ENCODE peak calls at places on chromosomes 4 and X, in five cellular contexts. One of them, this sample, is unnamed.

GRCh38 chr4:94488667-94489066 is 36.9 kb downstream of the PDLIM5 start:
- DNase-seq in GM12892: no peak
- DNase-seq in HepG2: no peak
- DNase-seq in SK-N-SH: no peak
- DNase-seq in GM12878: no peak
- DNase-seq in this sample: no peak

GRCh38 chr4:6032249-6033244 is 14.3 kb upstream of the C4orf50 start:
- DNase-seq in GM12892: no peak
- DNase-seq in HepG2: no peak
- DNase-seq in SK-N-SH: no peak
- DNase-seq in GM12878: no peak
- DNase-seq in this sample: no peak

GRCh38 chr4:24042094-24042493 is 152.2 kb upstream of the PPARGC1A start:
- DNase-seq in GM12892: no peak
- DNase-seq in HepG2: no peak
- DNase-seq in SK-N-SH: no peak
- DNase-seq in GM12878: no peak
- DNase-seq in this sample: no peak

GRCh38 chr4:31545755-31546154 is 825.6 kb downstream of the PCDH7 start:
- DNase-seq in GM12892: no peak
- DNase-seq in HepG2: no peak
- DNase-seq in SK-N-SH: no peak
- DNase-seq in GM12878: no peak
- DNase-seq in this sample: no peak

GRCh38 chr4:964346-965025 is 8.9 kb downstream of the DGKQ start:
- DNase-seq in GM12892: no peak
- DNase-seq in HepG2: no peak
- DNase-seq in SK-N-SH: no peak
- DNase-seq in GM12878: no peak
- DNase-seq in this sample: no peak

GRCh38 chr4:174201898-174202297 is 81.6 kb downstream of the FBXO8 start:
- DNase-seq in GM12892: no peak
- DNase-seq in HepG2: no peak
- DNase-seq in SK-N-SH: no peak
- DNase-seq in GM12878: no peak
- DNase-seq in this sample: no peak

GRCh38 chrX:18883961-18884765 is 99.8 kb downstream of the PHKA2 start:
- DNase-seq in GM12892: no peak
- DNase-seq in HepG2: no peak
- DNase-seq in SK-N-SH: no peak
- DNase-seq in GM12878: no peak
- DNase-seq in this sample: no peak

GRCh38 chr4:116872308-116872707 is 213.1 kb downstream of the TRAM1L1 start:
- DNase-seq in GM12892: no peak
- DNase-seq in HepG2: no peak
- DNase-seq in SK-N-SH: no peak
- DNase-seq in GM12878: no peak
- DNase-seq in this sample: no peak

GRCh38 chrX:147343467-147343866 is 528.9 kb upstream of the CXorf51A start:
- DNase-seq in GM12892: no peak
- DNase-seq in HepG2: no peak
- DNase-seq in SK-N-SH: no peak
- DNase-seq in GM12878: no peak
- DNase-seq in this sample: no peak

GRCh38 chr4:165294907-165295306 is 32.6 kb upstream of the MSMO1 start:
- DNase-seq in GM12892: no peak
- DNase-seq in HepG2: no peak
- DNase-seq in SK-N-SH: no peak
- DNase-seq in GM12878: peak
- DNase-seq in this sample: peak

GRCh38 chr4:111696505-111696904 is 448.7 kb upstream of the FAM241A start:
- DNase-seq in GM12892: no peak
- DNase-seq in HepG2: no peak
- DNase-seq in SK-N-SH: no peak
- DNase-seq in GM12878: no peak
- DNase-seq in this sample: no peak

GRCh38 chr4:15906024-15906443 is 32.5 kb downstream of the FGFBP1 start:
- DNase-seq in GM12892: peak
- DNase-seq in HepG2: no peak
- DNase-seq in SK-N-SH: no peak
- DNase-seq in GM12878: no peak
- DNase-seq in this sample: no peak

GRCh38 chr4:81166431-81166830 is 48.6 kb downstream of the PRKG2 start:
- DNase-seq in GM12892: no peak
- DNase-seq in HepG2: no peak
- DNase-seq in SK-N-SH: no peak
- DNase-seq in GM12878: no peak
- DNase-seq in this sample: no peak

GRCh38 chr4:38449506-38450174 is 214.4 kb upstream of the KLF3 start:
- DNase-seq in GM12892: no peak
- DNase-seq in HepG2: peak
- DNase-seq in SK-N-SH: no peak
- DNase-seq in GM12878: no peak
- DNase-seq in this sample: no peak

GRCh38 chrX:38973327-38973726 is 172.1 kb downstream of the MID1IP1 start:
- DNase-seq in GM12892: no peak
- DNase-seq in HepG2: no peak
- DNase-seq in SK-N-SH: no peak
- DNase-seq in GM12878: no peak
- DNase-seq in this sample: no peak

GRCh38 chr4:138507527-138507926 is 265.4 kb upstream of the SLC7A11 start:
- DNase-seq in GM12892: no peak
- DNase-seq in HepG2: no peak
- DNase-seq in SK-N-SH: no peak
- DNase-seq in GM12878: no peak
- DNase-seq in this sample: no peak

GRCh38 chr4:2746891-2747695 is 9.0 kb downstream of the TNIP2 start:
- DNase-seq in GM12892: no peak
- DNase-seq in HepG2: no peak
- DNase-seq in SK-N-SH: no peak
- DNase-seq in GM12878: no peak
- DNase-seq in this sample: no peak

GRCh38 chr4:1578968-1579833 is 104.9 kb downstream of the FAM53A start:
- DNase-seq in GM12892: peak
- DNase-seq in HepG2: no peak
- DNase-seq in SK-N-SH: peak
- DNase-seq in GM12878: no peak
- DNase-seq in this sample: peak

GRCh38 chr4:182231503-182231902 is 11.7 kb upstream of the TENM3 start:
- DNase-seq in GM12892: no peak
- DNase-seq in HepG2: no peak
- DNase-seq in SK-N-SH: no peak
- DNase-seq in GM12878: no peak
- DNase-seq in this sample: no peak
- TF ChIP-seq POLR2AphosphoS5 in GM12892: no peak
- TF ChIP-seq POLR2AphosphoS5 in HepG2: no peak
- TF ChIP-seq POLR2AphosphoS5 in SK-N-SH: no peak
- TF ChIP-seq POLR2AphosphoS5 in GM12878: no peak
- TF ChIP-seq POLR2AphosphoS5 in this sample: no peak

GRCh38 chrX:7028246-7028645 is 119.3 kb upstream of the STS start:
- DNase-seq in GM12892: no peak
- DNase-seq in HepG2: no peak
- DNase-seq in SK-N-SH: no peak
- DNase-seq in GM12878: no peak
- DNase-seq in this sample: no peak
- TF ChIP-seq TAF1 in GM12892: no peak
- TF ChIP-seq TAF1 in HepG2: no peak
- TF ChIP-seq TAF1 in SK-N-SH: no peak
- TF ChIP-seq TAF1 in GM12878: no peak
- TF ChIP-seq TAF1 in this sample: no peak

DNA sequence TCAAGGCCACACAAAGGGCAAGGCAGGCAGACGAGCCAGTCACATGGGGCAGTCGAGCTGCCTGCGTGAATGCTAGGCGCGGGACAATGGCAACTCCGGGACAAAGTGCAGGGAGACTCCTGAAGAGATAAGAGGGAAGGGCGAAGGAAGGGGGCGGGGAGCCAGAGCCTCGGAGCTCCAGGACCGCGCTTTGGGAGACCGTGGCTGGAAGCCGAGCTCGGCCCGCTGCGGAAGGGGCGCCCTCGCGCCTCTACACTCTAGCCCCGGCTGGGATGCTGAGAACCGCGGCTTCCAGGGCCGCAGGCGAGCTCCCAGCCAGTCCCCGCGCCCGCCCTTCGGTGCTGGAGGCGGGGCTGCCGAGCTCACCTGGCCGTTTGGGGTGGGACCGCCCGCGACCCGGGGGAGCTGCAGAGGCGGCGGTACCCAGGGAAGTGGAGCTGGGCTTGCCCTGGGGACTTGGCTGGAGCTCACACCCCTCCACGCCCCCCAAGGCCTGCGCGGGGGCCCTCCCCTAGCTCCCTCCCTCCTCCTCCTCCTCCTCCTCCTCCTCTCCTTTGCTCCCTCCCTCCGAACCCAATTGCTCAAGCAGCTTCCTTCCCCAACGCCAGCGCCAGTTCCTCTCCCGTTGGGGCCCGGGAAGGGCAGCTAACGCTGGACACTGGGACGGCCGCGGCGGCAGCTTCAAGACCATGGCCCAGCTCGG is at the start of gene SOWAHD:
- DNase-seq in GM12892: no peak
- DNase-seq in HepG2: peak
- DNase-seq in SK-N-SH: peak
- DNase-seq in GM12878: no peak
- DNase-seq in this sample: no peak
- TF ChIP-seq POLR2AphosphoS5 in GM12892: no peak
- TF ChIP-seq POLR2AphosphoS5 in HepG2: no peak
- TF ChIP-seq POLR2AphosphoS5 in SK-N-SH: no peak
- TF ChIP-seq POLR2AphosphoS5 in GM12878: no peak
- TF ChIP-seq POLR2AphosphoS5 in this sample: no peak

GRCh38 chr4:156977435-156978160 is 6.0 kb upstream of the PDGFC start:
- DNase-seq in GM12892: no peak
- DNase-seq in HepG2: no peak
- DNase-seq in SK-N-SH: no peak
- DNase-seq in GM12878: no peak
- DNase-seq in this sample: no peak
- TF ChIP-seq TAF1 in GM12892: no peak
- TF ChIP-seq TAF1 in HepG2: no peak
- TF ChIP-seq TAF1 in SK-N-SH: no peak
- TF ChIP-seq TAF1 in GM12878: no peak
- TF ChIP-seq TAF1 in this sample: no peak